ENCODE peak calls at places on chromosomes 11 and 22, in eight cellular contexts. N is suprapubic skin, H is Panc1, U is prostate gland, O is H1, R is transverse colon, A is upper lobe of left lung, L is GM23338. M is an unnamed sample.

GRCh38 chr11:77506857-77507256 is 33.0 kb upstream of the PAK1 start:
- DNase-seq in N (no peak), H (no peak), U (peak), O (no peak), R (peak), A (no peak), L (no peak), M (no peak)

GRCh38 chr11:77876045-77876444 is 55.1 kb downstream of the AAMDC start:
- DNase-seq in N (no peak), H (no peak), U (no peak), O (no peak), R (no peak), A (no peak), L (peak), M (no peak)

GRCh38 chr11:3003396-3004231 is 11.5 kb upstream of the NAP1L4 start:
- DNase-seq in N (peak), H (no peak), U (peak), O (no peak), R (no peak), A (no peak), L (no peak), M (no peak)

GRCh38 chr22:37632174-37633081 is 7.0 kb upstream of the SH3BP1 start:
- DNase-seq in N (peak), H (no peak), U (no peak), O (no peak), R (no peak), A (no peak), L (no peak), M (no peak)

GRCh38 chr11:114821626-114822025 is 143.3 kb downstream of the NXPE2 start:
- DNase-seq in N (no peak), H (no peak), U (no peak), O (no peak), R (no peak), A (no peak), L (peak), M (no peak)

GRCh38 chr22:38075105-38075825 is 8.7 kb downstream of the SLC16A8 start:
- DNase-seq in N (no peak), H (no peak), U (no peak), O (no peak), R (no peak), A (no peak), L (no peak), M (no peak)

GRCh38 chr11:46895821-46896220 is 22.5 kb downstream of the LRP4 start:
- DNase-seq in N (no peak), H (no peak), U (peak), O (no peak), R (peak), A (peak), L (no peak), M (no peak)

GRCh38 chr11:119340335-119341221 is at the start of gene C1QTNF5:
- DNase-seq in N (peak), H (no peak), U (peak), O (peak), R (peak), A (peak), L (peak), M (no peak)

GRCh38 chr11:68804786-68805185 is 36.9 kb downstream of the CPT1A start:
- DNase-seq in N (no peak), H (no peak), U (no peak), O (no peak), R (no peak), A (no peak), L (peak), M (no peak)

GRCh38 chr11:76240143-76240505 is 33.8 kb upstream of the WNT11 start:
- DNase-seq in N (no peak), H (no peak), U (no peak), O (no peak), R (no peak), A (no peak), L (no peak), M (no peak)

GRCh38 chr22:36760716-36761115 is 15.2 kb downstream of the IFT27 start:
- DNase-seq in N (peak), H (no peak), U (no peak), O (no peak), R (no peak), A (no peak), L (no peak), M (no peak)

GRCh38 chr11:128802358-128802981 is 64.6 kb downstream of the KCNJ1 start:
- DNase-seq in N (no peak), H (peak), U (no peak), O (peak), R (no peak), A (no peak), L (peak), M (no peak)

GRCh38 chr22:17095538-17095937 is 10.7 kb downstream of the IL17RA start:
- DNase-seq in N (peak), H (no peak), U (no peak), O (no peak), R (no peak), A (no peak), L (peak), M (no peak)

GRCh38 chr22:39130892-39131855 is 21.3 kb downstream of the CBX7 start:
- DNase-seq in N (no peak), H (no peak), U (no peak), O (no peak), R (no peak), A (no peak), L (peak), M (no peak)

GRCh38 chr11:13993096-13993760 is 30.7 kb downstream of the SPON1 start:
- DNase-seq in N (no peak), H (no peak), U (no peak), O (no peak), R (peak), A (no peak), L (no peak), M (no peak)

GRCh38 chr11:68258363-68258765 is 13.4 kb downstream of the C11orf24 start:
- DNase-seq in N (no peak), H (no peak), U (no peak), O (no peak), R (no peak), A (no peak), L (no peak), M (no peak)

GRCh38 chr11:749731-750130 is 2.5 kb downstream of the TALDO1 start:
- DNase-seq in N (no peak), H (no peak), U (no peak), O (no peak), R (no peak), A (peak), L (no peak), M (no peak)

GRCh38 chr11:79259800-79260199 is 181.0 kb downstream of the TENM4 start:
- DNase-seq in N (no peak), H (no peak), U (no peak), O (no peak), R (no peak), A (no peak), L (no peak), M (no peak)

GRCh38 chr11:8638300-8638699 is 44.2 kb downstream of the TRIM66 start:
- DNase-seq in N (no peak), H (no peak), U (no peak), O (no peak), R (no peak), A (no peak), L (peak), M (no peak)

GRCh38 chr11:40118780-40119179 is 1340.7 kb downstream of the LRRC4C start:
- DNase-seq in N (no peak), H (no peak), U (no peak), O (no peak), R (no peak), A (no peak), L (no peak), M (no peak)

GRCh38 chr11:15909937-15910598 is 446.3 kb downstream of the SOX6 start:
- DNase-seq in N (no peak), H (no peak), U (no peak), O (no peak), R (no peak), A (no peak), L (no peak), M (no peak)

GRCh38 chr11:12674936-12675696 is 895 bp downstream of the TEAD1 start:
- DNase-seq in N (peak), H (no peak), U (no peak), O (no peak), R (no peak), A (no peak), L (peak), M (no peak)

GRCh38 chr11:77244277-77245014 is 57.0 kb downstream of the GDPD4 start:
- DNase-seq in N (no peak), H (peak), U (no peak), O (no peak), R (no peak), A (no peak), L (no peak), M (no peak)

GRCh38 chr22:33321466-33321865 is 263.3 kb upstream of the SYN3 start:
- DNase-seq in N (no peak), H (no peak), U (no peak), O (no peak), R (no peak), A (no peak), L (no peak), M (no peak)

GRCh38 chr22:35275580-35275979 is 18.3 kb downstream of the HMGXB4 start:
- DNase-seq in N (no peak), H (no peak), U (no peak), O (no peak), R (no peak), A (no peak), L (no peak), M (no peak)

GRCh38 chr22:17007257-17007656 is 765 bp downstream of the GAB4 start:
- DNase-seq in N (no peak), H (no peak), U (no peak), O (peak), R (no peak), A (no peak), L (peak), M (no peak)

GRCh38 chr11:95996621-95997020 is 72.7 kb upstream of the MTMR2 start:
- DNase-seq in N (no peak), H (no peak), U (no peak), O (no peak), R (no peak), A (no peak), L (no peak), M (no peak)

GRCh38 chr22:44147821-44148574 is 32.7 kb upstream of the PARVG start:
- DNase-seq in N (no peak), H (no peak), U (no peak), O (peak), R (peak), A (no peak), L (peak), M (peak)

GRCh38 chr11:43150697-43151096 is 161.1 kb upstream of the API5 start:
- DNase-seq in N (no peak), H (no peak), U (no peak), O (no peak), R (no peak), A (no peak), L (no peak), M (no peak)

GRCh38 chr11:43145653-43146052 is 166.1 kb upstream of the API5 start:
- DNase-seq in N (no peak), H (no peak), U (no peak), O (no peak), R (no peak), A (no peak), L (peak), M (no peak)
- TF ChIP-seq POLR2AphosphoS5 in N (no peak), H (no peak), U (no peak), O (no peak), R (no peak), A (no peak), L (no peak), M (no peak)

DNA sequence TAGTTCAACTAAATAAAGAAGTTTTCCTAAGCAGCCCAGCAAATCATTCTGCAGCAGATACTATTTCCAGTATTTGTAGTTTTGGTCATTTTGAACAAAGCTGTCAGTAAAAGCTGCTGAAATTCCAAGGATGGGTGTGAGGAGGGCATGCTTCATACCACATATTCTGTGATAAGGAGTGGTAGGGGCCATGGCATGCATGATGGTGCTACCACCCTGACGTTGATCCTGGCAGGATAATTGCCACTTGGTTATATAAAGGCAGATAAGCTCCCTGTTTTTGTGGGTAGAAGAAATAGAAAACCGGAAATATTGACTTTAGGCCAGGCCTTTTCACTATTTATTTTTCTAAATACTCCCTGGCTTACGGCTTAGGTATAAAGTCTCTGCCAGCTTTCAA is 33.1 kb upstream of the L3MBTL2 start:
- DNase-seq in N (no peak), H (no peak), U (no peak), O (no peak), R (no peak), A (no peak), L (no peak), M (no peak)
- H3K27ac ChIP-seq in N (no peak), H (no peak), U (no peak), O (no peak), R (no peak), A (peak), L (no peak), M (no peak)

GRCh38 chr11:117187799-117188481 is 9.4 kb downstream of the SIDT2 start:
- DNase-seq in N (peak), H (no peak), U (no peak), O (no peak), R (no peak), A (peak), L (no peak), M (no peak)
- TF ChIP-seq POLR2AphosphoS5 in N (no peak), H (no peak), U (no peak), O (no peak), R (no peak), A (no peak), L (no peak), M (no peak)

DNA sequence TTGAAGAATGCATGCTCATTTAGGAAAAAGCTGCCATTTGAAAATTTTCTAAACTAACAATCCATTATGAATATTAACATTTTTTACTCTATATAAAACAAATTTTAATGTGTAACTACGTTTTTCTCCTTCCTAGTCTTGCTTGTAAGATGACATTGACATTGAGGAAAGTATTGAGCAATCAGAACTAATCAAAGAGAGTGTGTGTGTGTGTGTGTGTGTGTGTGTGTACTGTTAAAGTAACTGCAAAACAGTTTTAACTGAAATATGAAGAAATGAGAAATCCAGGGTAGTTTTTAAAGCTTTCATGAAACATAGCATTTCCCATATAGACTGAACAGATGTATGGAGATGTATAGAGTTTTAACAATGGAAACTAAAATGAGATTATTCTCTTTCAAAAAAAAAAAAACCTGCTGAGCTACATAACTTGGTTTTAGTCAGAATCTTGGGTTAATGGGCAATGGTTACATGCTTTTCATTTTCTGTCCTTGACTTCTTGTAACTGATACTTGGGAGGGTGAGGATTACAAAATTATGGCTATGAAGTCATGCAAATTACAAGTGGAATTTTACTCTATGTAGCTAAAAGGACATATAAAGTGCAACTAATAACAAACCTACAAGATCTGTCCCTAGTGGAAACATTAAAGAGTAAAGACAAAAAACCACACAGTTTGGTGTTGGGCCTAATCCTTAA is 2.0 kb downstream of the PDGFD start:
- DNase-seq in N (no peak), H (no peak), U (no peak), O (no peak), R (no peak), A (no peak), L (no peak), M (no peak)
- H3K27ac ChIP-seq in N (no peak), H (no peak), U (no peak), O (no peak), R (no peak), A (no peak), L (no peak), M (no peak)

M was measured in SK-N-MC.